ENCODE peak calls at places on chromosome 22, in four cellular contexts. P, W, K and R are unnamed samples.

GRCh38 chr22:23258826-23259170 is 78.5 kb downstream of the BCR start:
- DNase-seq in P (no peak), W (no peak), K (no peak), R (no peak)

GRCh38 chr22:32822188-32822877 is 20.8 kb downstream of the TIMP3 start:
- DNase-seq in P (no peak), W (no peak), K (no peak), R (no peak)

GRCh38 chr22:50019316-50019715 is 6.8 kb upstream of the IL17REL start:
- DNase-seq in P (no peak), W (no peak), K (no peak), R (no peak)

GRCh38 chr22:47609653-47610052 is 847.2 kb downstream of the TBC1D22A start:
- DNase-seq in P (peak; percentile 28), W (no peak), K (no peak), R (no peak)

GRCh38 chr22:25081409-25081824 is 118.2 kb upstream of the CRYBB3 start:
- DNase-seq in P (no peak), W (peak; percentile 56), K (peak; percentile 14), R (peak; percentile 40)

GRCh38 chr22:23248583-23248982 is 68.3 kb downstream of the BCR start:
- DNase-seq in P (peak; percentile 20), W (no peak), K (peak; percentile 31), R (no peak)

GRCh38 chr22:48695251-48695650 is 1132.4 kb downstream of the BRD1 start:
- DNase-seq in P (no peak), W (no peak), K (no peak), R (no peak)

GRCh38 chr22:35452351-35452781 is 52.4 kb downstream of the MCM5 start:
- DNase-seq in P (no peak), W (no peak), K (no peak), R (no peak)

GRCh38 chr22:50482107-50483074 is 1.0 kb downstream of the ADM2 start:
- DNase-seq in P (no peak), W (no peak), K (no peak), R (no peak)

GRCh38 chr22:33447733-33448132 is 389.6 kb upstream of the SYN3 start:
- DNase-seq in P (no peak), W (no peak), K (no peak), R (no peak)

GRCh38 chr22:35133702-35134395 is 67.9 kb downstream of the ISX start:
- DNase-seq in P (no peak), W (no peak), K (no peak), R (no peak)

GRCh38 chr22:37768273-37768672 is 39.5 kb upstream of the GCAT start:
- DNase-seq in P (no peak), W (no peak), K (no peak), R (no peak)

GRCh38 chr22:37771702-37772427 is 35.9 kb upstream of the GCAT start:
- DNase-seq in P (no peak), W (no peak), K (no peak), R (no peak)

GRCh38 chr22:37769056-37769455 is 38.7 kb upstream of the GCAT start:
- DNase-seq in P (no peak), W (no peak), K (no peak), R (no peak)

GRCh38 chr22:37774728-37775127 is 33.0 kb upstream of the GCAT start:
- DNase-seq in P (no peak), W (no peak), K (no peak), R (no peak)

GRCh38 chr22:37771081-37771480 is 36.7 kb upstream of the GCAT start:
- DNase-seq in P (no peak), W (no peak), K (no peak), R (no peak)
- H3K36me3 ChIP-seq in P (peaks cover 72% of the 10 kb centered on the region), W (peaks cover 7% of the 10 kb centered on the region), K (peaks cover 11% of the 10 kb centered on the region), R (peaks cover 8% of the 10 kb centered on the region)

GRCh38 chr22:41499624-41500280 is 30.8 kb downstream of the ACO2 start:
- DNase-seq in P (peak; percentile 58), W (no peak), K (no peak), R (no peak)
- H3K4me1 ChIP-seq in P (peaks cover 38% of the 10 kb centered on the region), W (no peaks in the 10 kb centered on the region), K (peaks cover 3% of the 10 kb centered on the region), R (no peaks in the 10 kb centered on the region)

DNA sequence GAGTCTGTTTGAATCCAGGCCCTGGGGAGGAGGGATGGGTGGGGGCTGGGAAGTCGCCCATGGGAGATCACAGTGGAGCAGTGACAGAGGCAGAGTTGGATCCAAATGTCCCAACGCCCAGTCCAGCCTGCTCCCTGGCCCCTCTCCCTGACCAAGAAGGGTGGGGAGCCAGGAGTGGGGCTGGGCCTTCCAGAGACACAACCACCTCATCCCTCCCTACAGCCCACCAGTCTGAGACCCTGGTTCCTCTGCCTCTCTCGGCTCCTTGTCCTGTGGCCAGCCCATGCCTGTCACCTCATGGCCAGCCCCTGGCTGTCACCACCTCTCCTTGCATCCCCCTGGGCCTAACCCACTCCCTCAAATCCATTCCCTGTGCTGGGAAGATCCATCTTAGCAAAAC is 71.2 kb upstream of the PRR5 start:
- DNase-seq in P (no peak), W (no peak), K (no peak), R (no peak)
- H3K36me3 ChIP-seq in P (no peaks in the 10 kb centered on the region), W (no peaks in the 10 kb centered on the region), K (no peaks in the 10 kb centered on the region), R (no peaks in the 10 kb centered on the region)

GRCh38 chr22:46068908-46069481 is 81.3 kb upstream of the PPARA start:
- DNase-seq in P (peak; percentile 53), W (no peak), K (peak; percentile 78), R (no peak)
- H3K4me1 ChIP-seq in P (peaks cover 27% of the 10 kb centered on the region), W (peaks cover 23% of the 10 kb centered on the region), K (peaks cover 20% of the 10 kb centered on the region), R (peaks cover 46% of the 10 kb centered on the region)

GRCh38 chr22:45871721-45872120 is 105.2 kb downstream of the WNT7B start:
- DNase-seq in P (no peak), W (no peak), K (no peak), R (no peak)
- H3K36me3 ChIP-seq in P (no peaks in the 10 kb centered on the region), W (no peaks in the 10 kb centered on the region), K (no peaks in the 10 kb centered on the region), R (no peaks in the 10 kb centered on the region)

DNA sequence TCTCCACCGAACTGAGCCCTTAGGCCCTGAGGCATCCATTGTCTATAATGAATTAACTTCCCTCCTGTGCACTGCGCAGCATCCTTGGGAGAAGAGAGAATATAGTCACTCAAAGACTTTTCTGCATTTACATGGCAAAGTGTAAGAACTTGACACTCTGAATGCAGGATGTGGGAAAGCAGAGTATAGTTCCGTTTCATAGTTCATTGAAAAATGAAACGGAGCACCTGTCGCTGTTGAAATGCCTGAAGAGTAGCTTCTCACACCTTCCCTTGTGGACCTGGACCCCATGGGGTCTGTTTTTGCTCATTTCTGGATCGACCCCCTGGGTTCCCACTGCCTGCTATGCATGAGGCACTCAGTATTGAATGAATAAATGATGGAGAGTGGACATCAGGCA is 6.3 kb downstream of the ZNRF3 start:
- DNase-seq in P (no peak), W (no peak), K (no peak), R (no peak)
- H3K4me1 ChIP-seq in P (peaks cover 48% of the 10 kb centered on the region), W (peaks cover 2% of the 10 kb centered on the region), K (peaks cover 39% of the 10 kb centered on the region), R (peaks cover 4% of the 10 kb centered on the region)